ENCODE peak calls at places on chromosomes 7 and 10, in seven cellular contexts. C is ELR, I is substantia nigra, A is HEK293T, N is AG09309, H is NCI-H1417, E is AML-193. D is an unnamed sample.

GRCh38 chr10:86376403-86376802 is 9.8 kb upstream of the GRID1 start:
- DNase-seq in C (no peak), I (no peak), A (no peak), N (no peak), H (no peak), E (no peak), D (no peak)

GRCh38 chr7:124171068-124171467 is 138.2 kb upstream of the TMEM229A start:
- DNase-seq in C (peak; percentile 9), I (peak; percentile 39), A (no peak), N (no peak), H (peak; percentile 52), E (no peak), D (no peak)

GRCh38 chr7:40763319-40764287 is 628.8 kb downstream of the SUGCT start:
- DNase-seq in C (peak; percentile 32), I (no peak), A (no peak), N (peak; percentile 86), H (no peak), E (no peak), D (no peak)

GRCh38 chr7:73647725-73648592 is 19.7 kb upstream of the VPS37D start:
- DNase-seq in C (peak; percentile 22), I (no peak), A (peak; percentile 66), N (no peak), H (peak; percentile 84), E (no peak), D (no peak)

GRCh38 chr10:61244261-61244775 is 208.9 kb downstream of the TMEM26 start:
- DNase-seq in C (no peak), I (no peak), A (no peak), N (no peak), H (no peak), E (no peak), D (no peak)

GRCh38 chr10:33125522-33125921 is 167.5 kb upstream of the ITGB1 start:
- DNase-seq in C (no peak), I (no peak), A (no peak), N (no peak), H (no peak), E (no peak), D (no peak)

GRCh38 chr7:90717286-90718060 is 121.4 kb downstream of the CDK14 start:
- DNase-seq in C (no peak), I (no peak), A (no peak), N (no peak), H (peak; percentile 78), E (no peak), D (no peak)

GRCh38 chr7:31796375-31796774 is 109.4 kb downstream of the PPP1R17 start:
- DNase-seq in C (peak; percentile 75), I (no peak), A (no peak), N (no peak), H (no peak), E (no peak), D (no peak)

GRCh38 chr10:119703903-119704508 is 21.8 kb upstream of the INPP5F start:
- DNase-seq in C (no peak), I (no peak), A (no peak), N (no peak), H (no peak), E (no peak), D (no peak)

GRCh38 chr7:29597266-29597665 is 33.6 kb downstream of the PRR15 start:
- DNase-seq in C (no peak), I (no peak), A (no peak), N (no peak), H (no peak), E (no peak), D (no peak)

GRCh38 chr7:103866919-103867318 is 122.5 kb downstream of the RELN start:
- DNase-seq in C (no peak), I (no peak), A (no peak), N (no peak), H (peak; percentile 93), E (no peak), D (no peak)

GRCh38 chr7:128710391-128710930 is 28.7 kb upstream of the CALU start:
- DNase-seq in C (peak; percentile 28), I (no peak), A (no peak), N (no peak), H (no peak), E (no peak), D (no peak)

GRCh38 chr10:123848564-123849457 is 42.8 kb downstream of the CPXM2 start:
- DNase-seq in C (no peak), I (no peak), A (no peak), N (no peak), H (peak; percentile 62), E (no peak), D (peak; percentile 53)

GRCh38 chr7:157981778-157982177 is 605.8 kb downstream of the PTPRN2 start:
- DNase-seq in C (no peak), I (no peak), A (no peak), N (no peak), H (peak; percentile 14), E (no peak), D (no peak)

GRCh38 chr7:132049462-132050304 is 493.3 kb upstream of the PODXL start:
- DNase-seq in C (peak; percentile 42), I (no peak), A (peak; percentile 52), N (no peak), H (peak; percentile 59), E (no peak), D (no peak)

GRCh38 chr10:103667390-103667789 is 173.9 kb downstream of the NEURL1 start:
- DNase-seq in C (no peak), I (no peak), A (no peak), N (no peak), H (no peak), E (no peak), D (no peak)

GRCh38 chr10:106804992-106805391 is 359.5 kb downstream of the SORCS1 start:
- DNase-seq in C (no peak), I (no peak), A (no peak), N (no peak), H (no peak), E (no peak), D (no peak)

GRCh38 chr7:64626083-64626469 is 39.9 kb upstream of the ZNF107 start:
- DNase-seq in C (no peak), I (no peak), A (no peak), N (no peak), H (no peak), E (no peak), D (no peak)

GRCh38 chr10:100506596-100507356 is 12.9 kb downstream of the SEC31B start:
- DNase-seq in C (peak; percentile 90), I (no peak), A (no peak), N (peak; percentile 37), H (no peak), E (no peak), D (no peak)

GRCh38 chr7:95609277-95609971 is 13.1 kb upstream of the PDK4 start:
- DNase-seq in C (peak; percentile 44), I (no peak), A (no peak), N (no peak), H (peak; percentile 84), E (peak; percentile 29), D (no peak)

GRCh38 chr10:86400705-86401587 is 34.4 kb upstream of the GRID1 start:
- DNase-seq in C (peak; percentile 64), I (no peak), A (peak; percentile 31), N (no peak), H (peak; percentile 59), E (peak; percentile 21), D (no peak)

GRCh38 chr10:100562806-100563293 is 27.1 kb downstream of the HIF1AN start:
- DNase-seq in C (peak; percentile 62), I (no peak), A (peak; percentile 60), N (no peak), H (peak; percentile 5), E (peak; percentile 12), D (no peak)